ENCODE peak calls at places on chromosomes 4 and X, in five cellular contexts. One of them, this sample, is unnamed.

GRCh38 chrX:45513042-45513441 is 312.4 kb upstream of the DIPK2B start:
- DNase-seq in transverse colon: no peak
- DNase-seq in sigmoid colon: no peak
- DNase-seq in GM23338: no peak
- DNase-seq in prostate gland: no peak
- DNase-seq in this sample: no peak

GRCh38 chrX:70030242-70030823 is 19.4 kb downstream of the AWAT2 start:
- DNase-seq in transverse colon: peak; percentile 13
- DNase-seq in sigmoid colon: no peak
- DNase-seq in GM23338: peak; percentile 70
- DNase-seq in prostate gland: peak; percentile 8
- DNase-seq in this sample: peak; percentile 45

GRCh38 chr4:52853351-52853750 is 8.8 kb upstream of the RASL11B start:
- DNase-seq in transverse colon: no peak
- DNase-seq in sigmoid colon: no peak
- DNase-seq in GM23338: no peak
- DNase-seq in prostate gland: no peak
- DNase-seq in this sample: no peak

GRCh38 chrX:25524150-25524549 is 508.4 kb upstream of the ARX start:
- DNase-seq in transverse colon: no peak
- DNase-seq in sigmoid colon: no peak
- DNase-seq in GM23338: no peak
- DNase-seq in prostate gland: no peak
- DNase-seq in this sample: no peak

GRCh38 chrX:22742174-22742573 is 257.6 kb upstream of the DDX53 start:
- DNase-seq in transverse colon: no peak
- DNase-seq in sigmoid colon: no peak
- DNase-seq in GM23338: no peak
- DNase-seq in prostate gland: no peak
- DNase-seq in this sample: no peak

GRCh38 chrX:48573690-48574269 is 504 bp upstream of the RBM3 start:
- DNase-seq in transverse colon: peak; percentile 29
- DNase-seq in sigmoid colon: peak; percentile 75
- DNase-seq in GM23338: no peak
- DNase-seq in prostate gland: no peak
- DNase-seq in this sample: peak; percentile 85

GRCh38 chr4:158965208-158965607 is 137.7 kb upstream of the RAPGEF2 start:
- DNase-seq in transverse colon: no peak
- DNase-seq in sigmoid colon: no peak
- DNase-seq in GM23338: no peak
- DNase-seq in prostate gland: no peak
- DNase-seq in this sample: no peak

GRCh38 chr4:68987007-68987406 is 35.4 kb upstream of the UGT2A3 start:
- DNase-seq in transverse colon: no peak
- DNase-seq in sigmoid colon: no peak
- DNase-seq in GM23338: no peak
- DNase-seq in prostate gland: no peak
- DNase-seq in this sample: no peak

GRCh38 chr4:25805255-25805860 is 57.4 kb downstream of the SEL1L3 start:
- DNase-seq in transverse colon: no peak
- DNase-seq in sigmoid colon: no peak
- DNase-seq in GM23338: no peak
- DNase-seq in prostate gland: no peak
- DNase-seq in this sample: no peak

GRCh38 chrX:120120223-120120622 is 4.5 kb upstream of the RHOXF1 start:
- DNase-seq in transverse colon: no peak
- DNase-seq in sigmoid colon: no peak
- DNase-seq in GM23338: no peak
- DNase-seq in prostate gland: no peak
- DNase-seq in this sample: no peak

GRCh38 chr4:89305028-89305427 is 2.6 kb downstream of the GPRIN3 start:
- DNase-seq in transverse colon: no peak
- DNase-seq in sigmoid colon: no peak
- DNase-seq in GM23338: no peak
- DNase-seq in prostate gland: no peak
- DNase-seq in this sample: no peak

GRCh38 chrX:147912093-147912801 is 528 bp downstream of the FMR1 start:
- DNase-seq in transverse colon: peak; percentile 24
- DNase-seq in sigmoid colon: peak; percentile 66
- DNase-seq in GM23338: peak; percentile 49
- DNase-seq in prostate gland: peak; percentile 6
- DNase-seq in this sample: peak; percentile 89

GRCh38 chrX:1093112-1093511 is 119.3 kb downstream of the CRLF2 start:
- DNase-seq in transverse colon: no peak
- DNase-seq in sigmoid colon: peak; percentile 19
- DNase-seq in GM23338: no peak
- DNase-seq in prostate gland: no peak
- DNase-seq in this sample: peak; percentile 45

GRCh38 chrX:118730500-118731247 is 3.3 kb downstream of the IL13RA1 start:
- DNase-seq in transverse colon: no peak
- DNase-seq in sigmoid colon: no peak
- DNase-seq in GM23338: no peak
- DNase-seq in prostate gland: no peak
- DNase-seq in this sample: no peak

GRCh38 chrX:150736478-150736877 is 43.3 kb downstream of the MTMR1 start:
- DNase-seq in transverse colon: no peak
- DNase-seq in sigmoid colon: no peak
- DNase-seq in GM23338: no peak
- DNase-seq in prostate gland: no peak
- DNase-seq in this sample: no peak

GRCh38 chrX:103442536-103442901 is 66.2 kb downstream of the BEX3 start:
- DNase-seq in transverse colon: no peak
- DNase-seq in sigmoid colon: no peak
- DNase-seq in GM23338: no peak
- DNase-seq in prostate gland: no peak
- DNase-seq in this sample: no peak

GRCh38 chrX:54248309-54248708 is 65.3 kb upstream of the FAM120C start:
- DNase-seq in transverse colon: no peak
- DNase-seq in sigmoid colon: no peak
- DNase-seq in GM23338: peak; percentile 8
- DNase-seq in prostate gland: no peak
- DNase-seq in this sample: no peak

GRCh38 chr4:155629831-155630425 is 36.7 kb upstream of the GUCY1A1 start:
- DNase-seq in transverse colon: no peak
- DNase-seq in sigmoid colon: no peak
- DNase-seq in GM23338: no peak
- DNase-seq in prostate gland: no peak
- DNase-seq in this sample: no peak

GRCh38 chrX:48697182-48697727 is 721 bp downstream of the SUV39H1 start:
- DNase-seq in transverse colon: no peak
- DNase-seq in sigmoid colon: no peak
- DNase-seq in GM23338: peak; percentile 24
- DNase-seq in prostate gland: no peak
- DNase-seq in this sample: peak; percentile 67

GRCh38 chr4:47741200-47741599 is 96.7 kb downstream of the CORIN start:
- DNase-seq in transverse colon: no peak
- DNase-seq in sigmoid colon: no peak
- DNase-seq in GM23338: no peak
- DNase-seq in prostate gland: no peak
- DNase-seq in this sample: no peak

GRCh38 chrX:113828470-113828869 is 755.4 kb upstream of the HTR2C start:
- DNase-seq in transverse colon: no peak
- DNase-seq in sigmoid colon: no peak
- DNase-seq in GM23338: peak; percentile 30
- DNase-seq in prostate gland: no peak
- DNase-seq in this sample: no peak

GRCh38 chr4:27701563-27701962 is 840.9 kb downstream of the STIM2 start:
- DNase-seq in transverse colon: no peak
- DNase-seq in sigmoid colon: no peak
- DNase-seq in GM23338: no peak
- DNase-seq in prostate gland: no peak
- DNase-seq in this sample: no peak

GRCh38 chrX:121571333-121571732 is 523.9 kb downstream of the GLUD2 start:
- DNase-seq in transverse colon: no peak
- DNase-seq in sigmoid colon: no peak
- DNase-seq in GM23338: no peak
- DNase-seq in prostate gland: no peak
- DNase-seq in this sample: no peak

GRCh38 chr4:82865592-82865991 is 25.4 kb downstream of the SEC31A start:
- DNase-seq in transverse colon: no peak
- DNase-seq in sigmoid colon: no peak
- DNase-seq in GM23338: no peak
- DNase-seq in prostate gland: no peak
- DNase-seq in this sample: no peak

GRCh38 chrX:53280703-53281320 is 572 bp downstream of the IQSEC2 start:
- DNase-seq in transverse colon: peak; percentile 38
- DNase-seq in sigmoid colon: peak; percentile 89
- DNase-seq in GM23338: no peak
- DNase-seq in prostate gland: no peak
- DNase-seq in this sample: no peak

GRCh38 chr4:48998440-48998839 is 12.4 kb downstream of the CWH43 start:
- DNase-seq in transverse colon: no peak
- DNase-seq in sigmoid colon: no peak
- DNase-seq in GM23338: no peak
- DNase-seq in prostate gland: no peak
- DNase-seq in this sample: no peak

GRCh38 chrX:117973175-117974075 is 143.2 kb downstream of the KLHL13 start:
- DNase-seq in transverse colon: no peak
- DNase-seq in sigmoid colon: no peak
- DNase-seq in GM23338: no peak
- DNase-seq in prostate gland: no peak
- DNase-seq in this sample: no peak

GRCh38 chrX:103405009-103405333 is 28.6 kb downstream of the BEX3 start:
- DNase-seq in transverse colon: no peak
- DNase-seq in sigmoid colon: no peak
- DNase-seq in GM23338: no peak
- DNase-seq in prostate gland: no peak
- DNase-seq in this sample: no peak

GRCh38 chr4:54322817-54323417 is 93.8 kb downstream of the PDGFRA start:
- DNase-seq in transverse colon: peak; percentile 67
- DNase-seq in sigmoid colon: no peak
- DNase-seq in GM23338: peak; percentile 94
- DNase-seq in prostate gland: peak; percentile 60
- DNase-seq in this sample: no peak

GRCh38 chr4:7061815-7062214 is 6.0 kb downstream of the GRPEL1 start:
- DNase-seq in transverse colon: no peak
- DNase-seq in sigmoid colon: peak; percentile 28
- DNase-seq in GM23338: no peak
- DNase-seq in prostate gland: no peak
- DNase-seq in this sample: no peak

GRCh38 chrX:45747905-45748304 is 547.2 kb upstream of the DIPK2B start:
- DNase-seq in transverse colon: no peak
- DNase-seq in sigmoid colon: no peak
- DNase-seq in GM23338: no peak
- DNase-seq in prostate gland: no peak
- DNase-seq in this sample: no peak

GRCh38 chr4:189022441-189023035 is 883.3 kb downstream of the TRIML1 start:
- DNase-seq in transverse colon: no peak
- DNase-seq in sigmoid colon: no peak
- DNase-seq in GM23338: no peak
- DNase-seq in prostate gland: no peak
- DNase-seq in this sample: no peak

GRCh38 chrX:12956704-12957541 is 18.0 kb upstream of the TMSB4X start:
- DNase-seq in transverse colon: no peak
- DNase-seq in sigmoid colon: no peak
- DNase-seq in GM23338: peak; percentile 41
- DNase-seq in prostate gland: no peak
- DNase-seq in this sample: no peak

GRCh38 chr4:892780-893179 is 39.3 kb downstream of the GAK start:
- DNase-seq in transverse colon: no peak
- DNase-seq in sigmoid colon: no peak
- DNase-seq in GM23338: no peak
- DNase-seq in prostate gland: no peak
- DNase-seq in this sample: no peak

GRCh38 chr4:889516-889915 is 42.6 kb downstream of the GAK start:
- DNase-seq in transverse colon: no peak
- DNase-seq in sigmoid colon: no peak
- DNase-seq in GM23338: no peak
- DNase-seq in prostate gland: no peak
- DNase-seq in this sample: no peak

GRCh38 chr4:893276-893994 is 38.7 kb downstream of the GAK start:
- DNase-seq in transverse colon: no peak
- DNase-seq in sigmoid colon: no peak
- DNase-seq in GM23338: no peak
- DNase-seq in prostate gland: no peak
- DNase-seq in this sample: no peak

GRCh38 chr4:890036-890695 is 42.0 kb downstream of the GAK start:
- DNase-seq in transverse colon: no peak
- DNase-seq in sigmoid colon: no peak
- DNase-seq in GM23338: no peak
- DNase-seq in prostate gland: no peak
- DNase-seq in this sample: no peak

GRCh38 chr4:891747-892146 is 40.4 kb downstream of the GAK start:
- DNase-seq in transverse colon: no peak
- DNase-seq in sigmoid colon: no peak
- DNase-seq in GM23338: peak; percentile 75
- DNase-seq in prostate gland: no peak
- DNase-seq in this sample: no peak
- TF ChIP-seq CTCF in transverse colon: no peak
- TF ChIP-seq CTCF in sigmoid colon: no peak
- TF ChIP-seq CTCF in GM23338: peak; percentile 84
- TF ChIP-seq CTCF in prostate gland: no peak
- TF ChIP-seq CTCF in this sample: no peak

DNA sequence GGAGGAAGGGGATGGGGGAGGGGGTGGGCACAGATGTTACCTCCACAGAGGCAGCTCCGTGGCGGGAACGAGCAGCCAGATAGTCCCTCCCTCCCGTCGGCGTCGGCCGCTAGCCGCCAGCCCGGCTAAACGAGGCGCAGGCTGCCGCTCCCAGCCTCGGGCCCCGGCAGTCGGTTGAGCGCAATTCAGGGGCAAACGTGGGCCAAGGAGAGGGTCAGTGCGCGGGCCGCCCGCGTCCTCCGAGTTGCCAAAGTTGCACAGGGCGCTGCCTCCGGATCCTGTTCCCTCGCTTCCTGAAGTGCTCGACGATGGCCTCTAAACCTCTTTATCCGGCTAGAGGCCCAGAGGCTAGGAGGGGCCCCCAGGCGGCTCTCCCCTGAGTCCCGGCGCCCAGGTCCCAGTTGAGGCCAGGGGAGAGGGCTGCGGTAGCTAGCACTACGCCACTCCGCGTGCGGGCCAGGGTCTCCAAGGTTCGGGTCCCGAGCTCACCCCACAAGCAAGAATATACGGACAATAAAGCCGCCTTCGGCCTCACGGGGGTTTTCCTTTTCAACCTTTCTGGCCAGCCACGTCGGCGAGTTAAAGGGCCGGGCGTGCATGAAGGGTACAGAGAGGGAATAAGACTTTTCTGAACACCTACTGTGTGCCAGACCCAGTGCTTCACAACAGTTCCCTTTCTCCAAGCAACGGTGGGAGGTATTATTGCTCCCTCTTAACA is 138.7 kb upstream of the ZIC3 start:
- DNase-seq in transverse colon: no peak
- DNase-seq in sigmoid colon: no peak
- DNase-seq in GM23338: peak; percentile 48
- DNase-seq in prostate gland: no peak
- DNase-seq in this sample: no peak
- TF ChIP-seq POLR2AphosphoS5 in transverse colon: no peak
- TF ChIP-seq POLR2AphosphoS5 in sigmoid colon: no peak
- TF ChIP-seq POLR2AphosphoS5 in GM23338: no peak
- TF ChIP-seq POLR2AphosphoS5 in prostate gland: no peak
- TF ChIP-seq POLR2AphosphoS5 in this sample: no peak

GRCh38 chrX:15500497-15500966 is at the start of gene BMX:
- DNase-seq in transverse colon: no peak
- DNase-seq in sigmoid colon: no peak
- DNase-seq in GM23338: peak; percentile 0
- DNase-seq in prostate gland: no peak
- DNase-seq in this sample: peak; percentile 80
- TF ChIP-seq CTCF in transverse colon: no peak
- TF ChIP-seq CTCF in sigmoid colon: no peak
- TF ChIP-seq CTCF in GM23338: no peak
- TF ChIP-seq CTCF in prostate gland: no peak
- TF ChIP-seq CTCF in this sample: no peak

GRCh38 chr4:91267543-91267942 is 1036.2 kb upstream of the GRID2 start:
- DNase-seq in transverse colon: peak; percentile 10
- DNase-seq in sigmoid colon: no peak
- DNase-seq in GM23338: no peak
- DNase-seq in prostate gland: no peak
- DNase-seq in this sample: no peak
- TF ChIP-seq POLR2AphosphoS5 in transverse colon: no peak
- TF ChIP-seq POLR2AphosphoS5 in sigmoid colon: no peak
- TF ChIP-seq POLR2AphosphoS5 in GM23338: no peak
- TF ChIP-seq POLR2AphosphoS5 in prostate gland: no peak
- TF ChIP-seq POLR2AphosphoS5 in this sample: no peak

This sample was measured in spleen.